ENCODE peak calls at places on chromosomes 11 and 22, in ten cellular contexts. H is ELF-1, R is kidney epithelial cell, I is endothelial cell, N is left cardiac atrium, G is nucleus accumbens, A is HS-5, Q is skeletal muscle cell, F is natural killer cell, J is PC-3. B is an unnamed sample.
A peak's percentile ranks its signal among the peaks of the same experiment; 100 is the strongest.

GRCh38 chr22:47928626-47929025 is 1166.2 kb downstream of the TBC1D22A start:
- DNase-seq in I (no peak), Q (no peak), J (no peak), N (no peak), R (peak; percentile 28), H (no peak), G (no peak), F (no peak), A (no peak), B (no peak)

GRCh38 chr22:30879398-30879797 is 89.2 kb downstream of the MORC2 start:
- DNase-seq in N (no peak), G (no peak), J (no peak), F (no peak), R (no peak), Q (no peak), A (no peak), I (no peak), H (no peak), B (no peak)

GRCh38 chr11:64742087-64742939 is 1.6 kb downstream of the RASGRP2 start:
- DNase-seq in J (peak; percentile 32), F (peak; percentile 36), A (no peak), H (peak; percentile 39), I (peak; percentile 58), Q (no peak), N (peak; percentile 61), G (no peak), R (no peak), B (no peak)

GRCh38 chr11:66996609-66997273 is 21.6 kb downstream of the C11orf86 start:
- DNase-seq in I (no peak), N (peak; percentile 72), H (peak; percentile 55), R (no peak), Q (peak; percentile 11), G (no peak), F (no peak), A (no peak), J (no peak), B (no peak)

GRCh38 chr11:32259641-32260081 is 168.8 kb downstream of the RCN1 start:
- DNase-seq in A (peak; percentile 39), J (peak; percentile 32), F (no peak), Q (peak; percentile 45), N (peak; percentile 21), R (no peak), G (no peak), I (no peak), H (no peak), B (no peak)

GRCh38 chr11:44982496-44983062 is 31.9 kb upstream of the TP53I11 start:
- DNase-seq in R (no peak), Q (no peak), F (no peak), N (no peak), G (no peak), I (no peak), H (no peak), J (no peak), A (no peak), B (no peak)

GRCh38 chr22:49847751-49848689 is 5.6 kb upstream of the ZBED4 start:
- DNase-seq in A (no peak), H (no peak), Q (no peak), F (no peak), J (no peak), R (no peak), G (no peak), I (no peak), N (peak; percentile 42), B (no peak)

GRCh38 chr11:64447717-64448598 is 89.0 kb downstream of the RPS6KA4 start:
- DNase-seq in I (no peak), H (no peak), R (no peak), F (no peak), A (no peak), G (peak; percentile 20), N (peak; percentile 36), J (peak; percentile 79), Q (no peak), B (no peak)

GRCh38 chr11:19578871-19579270 is 133.8 kb upstream of the NAV2 start:
- DNase-seq in A (no peak), I (no peak), H (no peak), F (no peak), J (no peak), Q (no peak), R (no peak), N (no peak), G (no peak), B (no peak)

GRCh38 chr11:110076388-110076965 is 16.7 kb upstream of the ZC3H12C start:
- DNase-seq in J (peak; percentile 99), H (peak; percentile 93), I (no peak), R (no peak), N (no peak), Q (no peak), A (no peak), G (no peak), F (no peak), B (no peak)

GRCh38 chr22:49201046-49201970 is 626.4 kb downstream of the BRD1 start:
- DNase-seq in I (no peak), J (no peak), H (no peak), Q (no peak), G (no peak), R (no peak), F (no peak), N (no peak), A (no peak), B (no peak)

GRCh38 chr11:35040221-35040942 is 98.6 kb upstream of the CD44 start:
- DNase-seq in N (no peak), H (no peak), R (no peak), I (no peak), A (no peak), F (no peak), G (no peak), Q (peak; percentile 66), J (peak; percentile 61), B (peak; percentile 66)

GRCh38 chr11:85961930-85962363 is 106.8 kb downstream of the CCDC83 start:
- DNase-seq in F (no peak), R (peak; percentile 28), N (no peak), G (no peak), H (no peak), I (no peak), A (peak; percentile 87), J (no peak), Q (peak; percentile 92), B (no peak)

GRCh38 chr11:19605500-19606371 is 106.9 kb upstream of the NAV2 start:
- DNase-seq in J (no peak), Q (peak; percentile 88), I (no peak), G (no peak), F (no peak), H (no peak), R (no peak), A (no peak), N (no peak), B (no peak)

GRCh38 chr11:115965754-115966504 is 461.7 kb upstream of the CADM1 start:
- DNase-seq in A (no peak), H (no peak), G (no peak), Q (no peak), N (no peak), I (no peak), F (no peak), R (no peak), J (no peak), B (no peak)

GRCh38 chr11:2700415-2701211 is 819 bp upstream of the KCNQ1OT1 start:
- DNase-seq in J (peak; percentile 59), N (peak; percentile 82), A (no peak), R (peak; percentile 23), F (no peak), I (peak; percentile 50), Q (no peak), H (peak; percentile 75), G (peak; percentile 41), B (no peak)